ENCODE peak calls at places on chromosomes 5 and 9, in four cellular contexts. One of them, this sample, is unnamed.

GRCh38 chr5:3119435-3119834 is 368.0 kb upstream of the IRX2 start:
- DNase-seq in foreskin fibroblast: no peak
- DNase-seq in H9: no peak
- DNase-seq in transverse colon: no peak
- DNase-seq in this sample: no peak

GRCh38 chr5:88480245-88480644 is 211.6 kb upstream of the TMEM161B start:
- DNase-seq in foreskin fibroblast: no peak
- DNase-seq in transverse colon: no peak
- DNase-seq in H9: no peak
- DNase-seq in this sample: no peak

GRCh38 chr5:98969400-98969799 is 40.6 kb upstream of the CHD1 start:
- DNase-seq in foreskin fibroblast: no peak
- DNase-seq in H9: no peak
- DNase-seq in transverse colon: no peak
- DNase-seq in this sample: no peak

GRCh38 chr5:65199988-65200668 is 281.6 kb downstream of the ADAMTS6 start:
- DNase-seq in transverse colon: no peak
- DNase-seq in foreskin fibroblast: peak; percentile 82
- DNase-seq in H9: no peak
- DNase-seq in this sample: peak; percentile 22

GRCh38 chr5:38757451-38758245 is 88.2 kb upstream of the OSMR start:
- DNase-seq in foreskin fibroblast: peak; percentile 30
- DNase-seq in H9: no peak
- DNase-seq in transverse colon: no peak
- DNase-seq in this sample: no peak

GRCh38 chr5:54291498-54291897 is 18.9 kb downstream of the ARL15 start:
- DNase-seq in transverse colon: no peak
- DNase-seq in foreskin fibroblast: no peak
- DNase-seq in H9: no peak
- DNase-seq in this sample: no peak

GRCh38 chr5:139708877-139709586 is 60.9 kb downstream of the CXXC5 start:
- DNase-seq in H9: no peak
- DNase-seq in foreskin fibroblast: peak; percentile 89
- DNase-seq in transverse colon: peak; percentile 53
- DNase-seq in this sample: no peak

GRCh38 chr9:96139592-96140251 is 162.3 kb downstream of the HSD17B3 start:
- DNase-seq in transverse colon: peak; percentile 46
- DNase-seq in H9: no peak
- DNase-seq in foreskin fibroblast: peak; percentile 94
- DNase-seq in this sample: peak; percentile 87

GRCh38 chr5:75574791-75575190 is 36.5 kb upstream of the ANKDD1B start:
- DNase-seq in foreskin fibroblast: no peak
- DNase-seq in H9: no peak
- DNase-seq in transverse colon: no peak
- DNase-seq in this sample: no peak

GRCh38 chr5:87126869-87127268 is 140.8 kb upstream of the RASA1 start:
- DNase-seq in H9: no peak
- DNase-seq in transverse colon: no peak
- DNase-seq in foreskin fibroblast: no peak
- DNase-seq in this sample: no peak

GRCh38 chr9:121651295-121652036 is at the start of gene DAB2IP:
- DNase-seq in transverse colon: peak; percentile 65
- DNase-seq in foreskin fibroblast: peak; percentile 45
- DNase-seq in H9: peak; percentile 73
- DNase-seq in this sample: no peak

GRCh38 chr5:89293849-89294248 is 410.9 kb upstream of the MEF2C start:
- DNase-seq in foreskin fibroblast: peak; percentile 81
- DNase-seq in transverse colon: no peak
- DNase-seq in H9: no peak
- DNase-seq in this sample: no peak

GRCh38 chr5:76513486-76513885 is 109.7 kb downstream of the F2RL2 start:
- DNase-seq in transverse colon: no peak
- DNase-seq in H9: no peak
- DNase-seq in foreskin fibroblast: no peak
- DNase-seq in this sample: no peak

GRCh38 chr5:149063901-149064478 is 1.1 kb upstream of the SH3TC2 start:
- DNase-seq in transverse colon: no peak
- DNase-seq in H9: no peak
- DNase-seq in foreskin fibroblast: no peak
- DNase-seq in this sample: no peak

GRCh38 chr5:158727771-158728311 is 371.9 kb downstream of the EBF1 start:
- DNase-seq in H9: no peak
- DNase-seq in transverse colon: no peak
- DNase-seq in foreskin fibroblast: peak; percentile 28
- DNase-seq in this sample: no peak

GRCh38 chr5:54021413-54022155 is 288.8 kb downstream of the ARL15 start:
- DNase-seq in foreskin fibroblast: peak; percentile 62
- DNase-seq in transverse colon: no peak
- DNase-seq in H9: no peak
- DNase-seq in this sample: no peak

GRCh38 chr9:93124793-93125192 is 9.3 kb downstream of the NINJ1 start:
- DNase-seq in H9: peak; percentile 18
- DNase-seq in transverse colon: peak; percentile 6
- DNase-seq in foreskin fibroblast: no peak
- DNase-seq in this sample: no peak

GRCh38 chr5:68554566-68555279 is 339.2 kb downstream of the PIK3R1 start:
- DNase-seq in foreskin fibroblast: peak; percentile 94
- DNase-seq in H9: no peak
- DNase-seq in transverse colon: peak; percentile 44
- DNase-seq in this sample: peak; percentile 92

GRCh38 chr9:134200730-134201129 is 36.4 kb upstream of the RNU6ATAC start:
- DNase-seq in foreskin fibroblast: no peak
- DNase-seq in transverse colon: no peak
- DNase-seq in H9: no peak
- DNase-seq in this sample: no peak

GRCh38 chr5:170541146-170541769 is 37.4 kb downstream of the KCNIP1 start:
- DNase-seq in H9: no peak
- DNase-seq in transverse colon: no peak
- DNase-seq in foreskin fibroblast: no peak
- DNase-seq in this sample: no peak

GRCh38 chr5:159184858-159185381 is 24.4 kb downstream of the RNF145 start:
- DNase-seq in H9: no peak
- DNase-seq in transverse colon: no peak
- DNase-seq in foreskin fibroblast: peak; percentile 77
- DNase-seq in this sample: no peak

GRCh38 chr9:70020217-70020616 is 23.4 kb upstream of the MAMDC2 start:
- DNase-seq in H9: peak; percentile 35
- DNase-seq in foreskin fibroblast: no peak
- DNase-seq in transverse colon: no peak
- DNase-seq in this sample: no peak

GRCh38 chr5:76608833-76609232 is 14.4 kb downstream of the F2RL2 start:
- DNase-seq in transverse colon: no peak
- DNase-seq in foreskin fibroblast: peak; percentile 68
- DNase-seq in H9: no peak
- DNase-seq in this sample: no peak

GRCh38 chr5:132215329-132215728 is 12.3 kb downstream of the P4HA2 start:
- DNase-seq in H9: no peak
- DNase-seq in foreskin fibroblast: peak; percentile 100
- DNase-seq in transverse colon: peak; percentile 80
- DNase-seq in this sample: peak; percentile 92

GRCh38 chr5:5422819-5423515 is 490 bp downstream of the ICE1 start:
- DNase-seq in transverse colon: no peak
- DNase-seq in foreskin fibroblast: peak; percentile 14
- DNase-seq in H9: no peak
- DNase-seq in this sample: no peak

GRCh38 chr5:24905123-24905522 is 260.3 kb upstream of the CDH10 start:
- DNase-seq in transverse colon: no peak
- DNase-seq in H9: no peak
- DNase-seq in foreskin fibroblast: no peak
- DNase-seq in this sample: no peak

GRCh38 chr9:128389395-128390149 is 18.4 kb downstream of the URM1 start:
- DNase-seq in foreskin fibroblast: no peak
- DNase-seq in transverse colon: no peak
- DNase-seq in H9: no peak
- DNase-seq in this sample: no peak

GRCh38 chr9:87766697-87767096 is 40.8 kb downstream of the CTSL start:
- DNase-seq in foreskin fibroblast: no peak
- DNase-seq in H9: peak; percentile 62
- DNase-seq in transverse colon: no peak
- DNase-seq in this sample: no peak

GRCh38 chr5:148739524-148739923 is 85.2 kb upstream of the HTR4 start:
- DNase-seq in transverse colon: no peak
- DNase-seq in foreskin fibroblast: peak; percentile 59
- DNase-seq in H9: no peak
- DNase-seq in this sample: peak; percentile 22

GRCh38 chr5:42216904-42217303 is 206.3 kb upstream of the GHR start:
- DNase-seq in transverse colon: no peak
- DNase-seq in foreskin fibroblast: no peak
- DNase-seq in H9: no peak
- DNase-seq in this sample: no peak

GRCh38 chr5:81856948-81857928 is 106.3 kb upstream of the SSBP2 start:
- DNase-seq in transverse colon: peak; percentile 38
- DNase-seq in H9: peak; percentile 58
- DNase-seq in foreskin fibroblast: no peak
- DNase-seq in this sample: no peak

GRCh38 chr5:152711996-152712395 is 306.9 kb upstream of the NMUR2 start:
- DNase-seq in transverse colon: no peak
- DNase-seq in foreskin fibroblast: no peak
- DNase-seq in H9: no peak
- DNase-seq in this sample: no peak

GRCh38 chr5:57184322-57184721 is 10.5 kb downstream of the GPBP1 start:
- DNase-seq in foreskin fibroblast: no peak
- DNase-seq in H9: no peak
- DNase-seq in transverse colon: no peak
- DNase-seq in this sample: no peak
- TF ChIP-seq CTCF in foreskin fibroblast: no peak
- TF ChIP-seq CTCF in H9: peak; percentile 34
- TF ChIP-seq CTCF in transverse colon: no peak
- TF ChIP-seq CTCF in this sample: no peak

GRCh38 chr5:163463063-163463435 is 2.6 kb downstream of the HMMR start:
- DNase-seq in foreskin fibroblast: no peak
- DNase-seq in H9: no peak
- DNase-seq in transverse colon: no peak
- DNase-seq in this sample: no peak

GRCh38 chr5:163460562-163461176 is at the start of gene HMMR:
- DNase-seq in foreskin fibroblast: peak; percentile 41
- DNase-seq in H9: no peak
- DNase-seq in transverse colon: peak; percentile 16
- DNase-seq in this sample: no peak

GRCh38 chr5:163458778-163459405 is 1.0 kb downstream of the NUDCD2 start:
- DNase-seq in transverse colon: no peak
- DNase-seq in foreskin fibroblast: no peak
- DNase-seq in H9: no peak
- DNase-seq in this sample: no peak

GRCh38 chr5:163459465-163459887 is 426 bp downstream of the NUDCD2 start:
- DNase-seq in transverse colon: no peak
- DNase-seq in H9: no peak
- DNase-seq in foreskin fibroblast: no peak
- DNase-seq in this sample: no peak

DNA sequence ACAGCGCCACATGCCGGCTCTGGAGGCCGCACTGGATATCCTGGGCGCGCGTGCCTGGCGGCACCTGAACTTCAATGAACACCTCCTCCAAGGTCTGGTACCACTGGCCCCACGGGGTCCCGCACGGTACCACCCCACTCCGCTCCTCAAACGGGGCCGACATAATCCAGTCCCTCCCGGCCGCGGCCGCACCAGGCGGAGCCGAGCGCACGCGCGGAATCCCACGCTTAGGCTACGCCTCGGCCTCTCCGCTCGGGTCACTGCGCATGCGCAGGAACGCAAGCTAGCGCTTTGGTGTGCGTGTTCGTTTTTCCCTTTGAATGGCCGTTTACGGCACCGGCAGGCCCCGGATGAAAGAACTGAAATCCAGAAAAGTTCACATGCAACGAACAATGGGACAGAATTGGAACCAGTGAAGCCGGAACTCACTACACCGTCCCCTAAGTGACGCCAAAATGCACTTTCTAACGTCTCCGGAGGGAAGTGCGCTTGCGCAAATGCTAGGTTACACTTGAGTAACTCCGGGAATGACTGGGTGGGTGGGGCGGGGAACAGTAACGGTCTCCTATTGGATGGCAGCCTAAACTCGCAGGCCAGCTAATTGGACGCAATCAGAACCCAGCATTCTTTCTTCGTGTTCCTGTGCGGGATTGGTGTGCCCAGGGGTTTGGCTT is at the start of gene NUDCD2:
- DNase-seq in H9: peak; percentile 99
- DNase-seq in foreskin fibroblast: peak; percentile 98
- DNase-seq in transverse colon: peak; percentile 94
- DNase-seq in this sample: peak; percentile 97
- TF ChIP-seq CTCF in H9: peak; percentile 32
- TF ChIP-seq CTCF in foreskin fibroblast: peak; percentile 8
- TF ChIP-seq CTCF in transverse colon: no peak
- TF ChIP-seq CTCF in this sample: peak; percentile 22

DNA sequence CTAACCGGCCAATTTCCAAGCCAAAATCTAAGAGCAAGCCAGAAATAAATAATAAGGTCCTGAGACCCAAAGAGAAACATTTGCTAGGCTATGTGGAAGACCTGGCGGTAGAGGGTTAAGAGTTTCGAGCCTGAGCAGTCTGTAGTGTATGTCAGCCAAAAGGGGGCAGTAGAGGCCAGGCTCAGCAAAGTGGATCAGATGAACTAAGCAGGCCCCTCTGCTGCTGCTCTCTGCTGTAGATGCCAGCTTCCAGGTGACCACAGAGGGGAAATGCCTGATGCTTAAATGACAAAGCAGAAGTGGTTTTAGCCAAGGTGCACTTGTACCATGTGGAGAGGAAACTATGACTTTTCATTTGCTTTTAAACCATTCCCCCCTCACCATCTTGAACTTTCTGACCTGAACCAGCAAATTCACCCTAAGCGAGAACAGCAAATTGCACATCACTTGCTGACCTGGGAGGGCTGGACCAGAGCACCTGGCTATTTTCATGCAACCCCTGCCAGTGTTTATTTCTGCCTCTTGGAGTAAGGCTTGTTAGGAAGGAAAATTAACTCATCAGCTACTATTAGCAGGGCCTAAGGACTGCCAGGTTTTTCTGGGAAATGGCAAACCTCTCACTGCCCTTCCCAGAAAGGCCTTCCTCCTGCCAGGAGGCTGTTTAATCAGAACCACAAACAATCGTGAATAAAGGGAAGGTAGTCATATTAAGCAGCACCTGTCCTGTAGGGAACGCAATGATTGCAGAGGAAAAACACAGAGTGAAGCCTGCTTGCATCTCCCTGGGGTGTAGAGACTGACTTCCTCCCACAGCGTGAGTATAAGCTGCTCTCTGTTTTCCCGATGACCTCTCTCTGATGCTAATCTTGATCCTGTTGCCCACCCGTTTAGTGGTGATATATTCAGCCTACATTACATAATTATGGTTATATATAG is 818.2 kb downstream of the TLR4 start:
- DNase-seq in foreskin fibroblast: peak; percentile 30
- DNase-seq in transverse colon: peak; percentile 13
- DNase-seq in H9: peak; percentile 90
- DNase-seq in this sample: peak; percentile 7
- TF ChIP-seq CTCF in foreskin fibroblast: peak; percentile 51
- TF ChIP-seq CTCF in transverse colon: peak; percentile 42
- TF ChIP-seq CTCF in H9: peak; percentile 89
- TF ChIP-seq CTCF in this sample: peak; percentile 69

GRCh38 chr5:111685969-111686368 is 71.0 kb downstream of the NREP start:
- DNase-seq in transverse colon: no peak
- DNase-seq in H9: peak; percentile 44
- DNase-seq in foreskin fibroblast: no peak
- DNase-seq in this sample: no peak
- TF ChIP-seq CTCF in transverse colon: peak; percentile 11
- TF ChIP-seq CTCF in H9: peak; percentile 66
- TF ChIP-seq CTCF in foreskin fibroblast: no peak
- TF ChIP-seq CTCF in this sample: no peak

This sample was measured in AG09319.